ENCODE peak calls at places on chromosomes 12 and 14, in nine cellular contexts. K, O, M, N, C, E, Q, Z and T are unnamed samples.
A peak's percentile ranks its signal among the peaks of the same experiment; 100 is the strongest.

GRCh38 chr12:99433155-99433554 is 214.4 kb upstream of the GARIN6 start:
- DNase-seq in N (no peak), C (no peak), Q (no peak), E (no peak), M (no peak), K (no peak), O (no peak), Z (no peak), T (no peak)

GRCh38 chr14:72893636-72894322 is at the start of gene DPF3:
- DNase-seq in M (peak; percentile 81), E (peak; percentile 96), C (peak; percentile 96), Z (peak; percentile 95), O (peak; percentile 96), N (peak; percentile 94), Q (peak; percentile 99), K (peak; percentile 88), T (peak; percentile 99)

GRCh38 chr14:102238131-102238530 is 66.8 kb downstream of the MOK start:
- DNase-seq in E (no peak), Q (no peak), N (no peak), Z (no peak), K (no peak), M (no peak), O (no peak), C (no peak), T (no peak)

GRCh38 chr12:54374555-54375257 is 9.8 kb downstream of the ZNF385A start:
- DNase-seq in Z (peak; percentile 29), N (no peak), E (no peak), K (no peak), O (no peak), C (no peak), M (no peak), Q (no peak), T (no peak)

GRCh38 chr12:48017496-48017895 is 13.2 kb upstream of the COL2A1 start:
- DNase-seq in Q (no peak), C (no peak), M (no peak), K (no peak), Z (no peak), E (no peak), N (no peak), O (no peak), T (no peak)

GRCh38 chr14:20652996-20653975 is 11.8 kb upstream of the OR6S1 start:
- DNase-seq in N (no peak), C (peak; percentile 76), E (no peak), O (peak; percentile 37), Z (peak; percentile 76), K (no peak), Q (peak; percentile 52), M (no peak), T (no peak)

GRCh38 chr12:89770391-89770790 is 61.8 kb upstream of the ATP2B1 start:
- DNase-seq in N (no peak), O (no peak), Z (no peak), M (no peak), K (no peak), E (no peak), C (peak; percentile 42), Q (no peak), T (no peak)

GRCh38 chr12:118103231-118103600 is 595 bp downstream of the VSIG10 start:
- DNase-seq in E (no peak), M (no peak), Q (peak; percentile 49), C (no peak), O (no peak), K (no peak), N (peak; percentile 32), Z (no peak), T (peak; percentile 64)

GRCh38 chr12:102169922-102170698 is 27.5 kb downstream of the PMCH start:
- DNase-seq in Q (peak; percentile 49), M (no peak), C (peak; percentile 12), K (no peak), Z (peak; percentile 23), E (no peak), O (peak; percentile 35), N (no peak), T (peak; percentile 73)

GRCh38 chr12:40137252-40137651 is 31.4 kb upstream of the SLC2A13 start:
- DNase-seq in Q (peak; percentile 58), Z (no peak), E (no peak), M (no peak), K (no peak), N (no peak), C (no peak), O (no peak), T (no peak)

GRCh38 chr12:1911598-1912575 is 6.6 kb downstream of the CACNA2D4 start:
- DNase-seq in Z (peak; percentile 57), N (no peak), K (no peak), Q (no peak), M (no peak), C (no peak), E (peak; percentile 58), O (no peak), T (no peak)

GRCh38 chr14:57834961-57835360 is 30.9 kb downstream of the SLC35F4 start:
- DNase-seq in C (no peak), M (no peak), Z (no peak), E (no peak), N (no peak), K (no peak), Q (peak; percentile 12), O (no peak), T (no peak)